ENCODE peak calls at places on chromosomes 11 and 22, in four cellular contexts. V, E, Y and S are unnamed samples.

GRCh38 chr22:24105018-24105360 is 76.3 kb upstream of the SUSD2 start:
- DNase-seq in V (no peak), Y (no peak), E (no peak), S (no peak)

GRCh38 chr11:120023120-120023519 is 114.8 kb downstream of the TRIM29 start:
- DNase-seq in E (no peak), Y (no peak), V (no peak), S (no peak)

GRCh38 chr11:29448246-29448877 is 568.5 kb downstream of the KCNA4 start:
- DNase-seq in E (no peak), Y (peak; percentile 13), V (no peak), S (no peak)

GRCh38 chr22:28015676-28016601 is 96.9 kb upstream of the PITPNB start:
- DNase-seq in V (no peak), Y (no peak), E (no peak), S (no peak)

GRCh38 chr11:122293298-122294023 is 177.4 kb upstream of the BLID start:
- DNase-seq in Y (peak; percentile 20), E (no peak), V (no peak), S (no peak)

GRCh38 chr11:70072471-70073187 is 5.5 kb upstream of the ANO1 start:
- DNase-seq in Y (no peak), V (no peak), E (no peak), S (no peak)

GRCh38 chr22:22487059-22487458 is 21.5 kb downstream of the ZNF280B start:
- DNase-seq in E (no peak), V (no peak), Y (no peak), S (no peak)

GRCh38 chr11:19253817-19254216 is 13.1 kb upstream of the E2F8 start:
- DNase-seq in Y (peak; percentile 41), E (no peak), V (no peak), S (no peak)

GRCh38 chr11:43765194-43765593 is 84.7 kb downstream of the HSD17B12 start:
- DNase-seq in Y (no peak), E (no peak), V (no peak), S (no peak)

GRCh38 chr11:59187020-59187419 is 15.1 kb downstream of the DTX4 start:
- DNase-seq in V (no peak), Y (no peak), E (no peak), S (no peak)

GRCh38 chr11:120229451-120230424 is 10.2 kb upstream of the POU2F3 start:
- DNase-seq in Y (peak; percentile 45), V (peak; percentile 47), E (no peak), S (no peak)

GRCh38 chr11:66866420-66867010 is 9.7 kb downstream of the LRFN4 start:
- DNase-seq in E (no peak), Y (no peak), V (no peak), S (no peak)

GRCh38 chr11:19800162-19800561 is 87.5 kb downstream of the NAV2 start:
- DNase-seq in E (no peak), V (no peak), Y (no peak), S (no peak)

GRCh38 chr22:23767673-23768548 is at the start of gene CHCHD10:
- DNase-seq in V (peak; percentile 90), Y (peak; percentile 79), E (no peak), S (peak; percentile 83)

GRCh38 chr11:127345819-127346459 is 345.4 kb upstream of the KIRREL3 start:
- DNase-seq in E (no peak), V (peak; percentile 14), Y (no peak), S (peak; percentile 13)

GRCh38 chr22:33476206-33476605 is 418.0 kb upstream of the SYN3 start:
- DNase-seq in Y (no peak), V (no peak), E (no peak), S (no peak)

GRCh38 chr22:19892249-19892879 is 37.7 kb upstream of the GNB1L start:
- DNase-seq in Y (no peak), V (peak; percentile 84), E (no peak), S (peak; percentile 68)

GRCh38 chr11:95084509-95084908 is 5.1 kb upstream of the ENDOD1 start:
- DNase-seq in V (peak; percentile 44), Y (no peak), E (no peak), S (no peak)

GRCh38 chr11:2462986-2463765 is 18.4 kb downstream of the KCNQ1 start:
- DNase-seq in E (no peak), V (no peak), Y (peak; percentile 9), S (no peak)

GRCh38 chr22:28232231-28232630 is 313.2 kb upstream of the PITPNB start:
- DNase-seq in Y (no peak), V (no peak), E (no peak), S (no peak)

GRCh38 chr22:40709752-40710413 is 30.6 kb downstream of the MCHR1 start:
- DNase-seq in E (no peak), V (peak; percentile 65), Y (peak; percentile 45), S (no peak)

GRCh38 chr11:76770642-76771445 is 12.3 kb upstream of the TSKU start:
- DNase-seq in E (no peak), V (no peak), Y (no peak), S (no peak)

GRCh38 chr11:27158763-27159679 is 118.4 kb downstream of the BBOX1 start:
- DNase-seq in E (no peak), V (peak; percentile 56), Y (peak; percentile 25), S (peak; percentile 14)

GRCh38 chr11:77068461-77069335 is 1.9 kb downstream of the CAPN5 start:
- DNase-seq in Y (no peak), V (no peak), E (no peak), S (no peak)

GRCh38 chr22:34160117-34160758 is 240.0 kb upstream of the LARGE1 start:
- DNase-seq in V (no peak), Y (no peak), E (no peak), S (no peak)

GRCh38 chr11:32586576-32587190 is 3.1 kb downstream of the EIF3M start:
- DNase-seq in Y (no peak), E (no peak), V (peak; percentile 60), S (no peak)

GRCh38 chr11:3855808-3856491 is 486 bp downstream of the STIM1 start:
- DNase-seq in Y (peak; percentile 79), V (peak; percentile 60), E (no peak), S (no peak)

GRCh38 chr22:32080904-32081303 is 37.8 kb downstream of the SLC5A1 start:
- DNase-seq in V (peak; percentile 47), E (peak; percentile 7), Y (peak; percentile 42), S (peak; percentile 16)

GRCh38 chr11:44631831-44632230 is 66.4 kb downstream of the CD82 start:
- DNase-seq in V (no peak), Y (no peak), E (no peak), S (no peak)

GRCh38 chr11:69212121-69213110 is 56.7 kb downstream of the SMIM38 start:
- DNase-seq in E (no peak), Y (no peak), V (peak; percentile 15), S (no peak)

GRCh38 chr22:27554841-27555456 is 246.6 kb downstream of the MN1 start:
- DNase-seq in V (no peak), Y (no peak), E (no peak), S (no peak)

GRCh38 chr22:22709719-22710445 is 65.5 kb downstream of the GGTLC2 start:
- DNase-seq in Y (peak; percentile 5), E (no peak), V (peak; percentile 91), S (no peak)

GRCh38 chr22:34111210-34111824 is 191.0 kb upstream of the LARGE1 start:
- DNase-seq in E (no peak), Y (no peak), V (peak; percentile 7), S (peak; percentile 34)

GRCh38 chr11:87425943-87426342 is 388.2 kb downstream of the TMEM135 start:
- DNase-seq in E (no peak), Y (no peak), V (no peak), S (no peak)

GRCh38 chr11:2531987-2532703 is 87.3 kb downstream of the KCNQ1 start:
- DNase-seq in V (no peak), E (no peak), Y (no peak), S (no peak)

GRCh38 chr11:72683782-72684200 is 9.6 kb upstream of the PDE2A start:
- DNase-seq in V (peak; percentile 74), Y (peak; percentile 44), E (no peak), S (peak; percentile 85)

GRCh38 chr11:94017446-94017845 is 3.7 kb upstream of the HEPHL1 start:
- DNase-seq in V (no peak), E (no peak), Y (no peak), S (no peak)

GRCh38 chr11:94024547-94024946 is 3.4 kb downstream of the HEPHL1 start:
- DNase-seq in V (no peak), E (no peak), Y (no peak), S (no peak)

GRCh38 chr11:94023856-94024255 is 2.7 kb downstream of the HEPHL1 start:
- DNase-seq in E (no peak), Y (no peak), V (no peak), S (no peak)

GRCh38 chr11:94020777-94021615 is at the start of gene HEPHL1:
- DNase-seq in V (no peak), E (no peak), Y (no peak), S (no peak)

DNA sequence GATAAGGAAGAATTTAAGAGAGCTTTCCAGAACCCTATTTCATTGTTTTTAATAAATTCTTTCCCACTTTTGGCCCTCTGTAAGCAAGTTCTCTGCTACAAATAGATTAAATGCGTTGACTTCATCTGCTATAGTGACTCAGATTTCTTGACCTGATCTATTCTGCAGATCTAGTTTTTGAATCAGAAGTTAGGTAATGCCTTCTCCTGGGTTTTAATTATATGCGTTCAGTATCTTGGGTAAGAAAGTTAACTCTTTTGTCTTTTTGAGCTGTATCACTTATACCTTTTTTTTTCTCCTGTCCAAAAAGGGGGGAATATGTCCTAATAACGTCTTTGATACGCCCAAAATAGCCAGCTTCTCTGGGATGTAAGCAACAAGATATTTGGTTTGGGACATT is 2.4 kb upstream of the HEPHL1 start:
- DNase-seq in Y (no peak), E (no peak), V (no peak), S (no peak)
- TF ChIP-seq SPI1 in Y (no peak), E (no peak), V (no peak), S (no peak)

GRCh38 chr11:57279131-57279530 is 42.1 kb upstream of the APLNR start:
- DNase-seq in E (no peak), Y (no peak), V (no peak), S (no peak)

GRCh38 chr11:57278721-57279095 is 41.7 kb upstream of the APLNR start:
- DNase-seq in E (no peak), Y (no peak), V (peak; percentile 47), S (no peak)

GRCh38 chr11:57276169-57276854 is 39.3 kb upstream of the APLNR start:
- DNase-seq in V (no peak), Y (no peak), E (no peak), S (no peak)

GRCh38 chr11:57276857-57277505 is 39.9 kb upstream of the APLNR start:
- DNase-seq in E (no peak), Y (peak; percentile 22), V (no peak), S (no peak)

GRCh38 chr11:57277845-57278720 is 41.0 kb upstream of the APLNR start:
- DNase-seq in V (peak; percentile 70), E (no peak), Y (peak; percentile 29), S (peak; percentile 18)
- TF ChIP-seq SPI1 in V (no peak), E (no peak), Y (no peak), S (no peak)

GRCh38 chr22:35783943-35784614 is 66.4 kb downstream of the APOL5 start:
- DNase-seq in Y (no peak), V (no peak), E (no peak), S (no peak)
- TF ChIP-seq SPI1 in Y (no peak), V (no peak), E (no peak), S (no peak)

GRCh38 chr11:413120-414081 is 1.4 kb downstream of the SIGIRR start:
- DNase-seq in V (no peak), E (no peak), Y (peak; percentile 68), S (no peak)
- TF ChIP-seq SPI1 in V (no peak), E (no peak), Y (no peak), S (no peak)

GRCh38 chr11:92830382-92831148 is 138.9 kb upstream of the MTNR1B start:
- DNase-seq in Y (no peak), V (no peak), E (no peak), S (no peak)
- TF ChIP-seq SPI1 in Y (no peak), V (no peak), E (no peak), S (no peak)

GRCh38 chr22:29485448-29485847 is 5.4 kb downstream of the NEFH start:
- DNase-seq in E (no peak), Y (no peak), V (no peak), S (no peak)
- TF ChIP-seq SPI1 in E (no peak), Y (no peak), V (no peak), S (no peak)